ENCODE peak calls at places on chromosomes 2 and 18, in four cellular contexts. D is Panc1, H is neural progenitor cell, Q is GM12864. X is an unnamed sample.

GRCh38 chr2:54872783-54873182 is 149.3 kb downstream of the EML6 start:
- DNase-seq in D (no peak), H (no peak), Q (no peak), X (no peak)

GRCh38 chr2:19890104-19890503 is 11.7 kb downstream of the TTC32 start:
- DNase-seq in D (no peak), H (peak; percentile 28), Q (no peak), X (no peak)

GRCh38 chr2:29000481-29000880 is 19.4 kb downstream of the TOGARAM2 start:
- DNase-seq in D (no peak), H (no peak), Q (peak; percentile 43), X (no peak)

GRCh38 chr2:111623380-111623779 is 260.6 kb downstream of the ANAPC1 start:
- DNase-seq in D (no peak), H (no peak), Q (no peak), X (no peak)

GRCh38 chr2:112784199-112785189 is at the start of gene IL1A:
- DNase-seq in D (no peak), H (peak; percentile 86), Q (no peak), X (no peak)

GRCh38 chr2:215830313-215830712 is 183.0 kb downstream of the MREG start:
- DNase-seq in D (no peak), H (no peak), Q (no peak), X (no peak)

GRCh38 chr2:176527141-176527901 is 258.1 kb downstream of the MTX2 start:
- DNase-seq in D (no peak), H (no peak), Q (no peak), X (no peak)

GRCh38 chr18:76494541-76495403 is at the start of gene ZNF516:
- DNase-seq in D (no peak), H (peak; percentile 87), Q (no peak), X (no peak)

GRCh38 chr2:31197669-31198068 is 19.6 kb downstream of the CAPN14 start:
- DNase-seq in D (no peak), H (no peak), Q (no peak), X (no peak)

GRCh38 chr2:24181849-24182248 is 7.0 kb downstream of the FAM228A start:
- DNase-seq in D (no peak), H (peak; percentile 23), Q (no peak), X (no peak)

GRCh38 chr2:163595033-163595432 is 140.8 kb downstream of the FIGN start:
- DNase-seq in D (no peak), H (no peak), Q (no peak), X (no peak)

GRCh38 chr18:48348739-48349138 is 60.4 kb downstream of the ZBTB7C start:
- DNase-seq in D (no peak), H (no peak), Q (no peak), X (no peak)

GRCh38 chr2:232538671-232539070 is 821 bp upstream of the CHRNG start:
- DNase-seq in D (no peak), H (no peak), Q (no peak), X (peak; percentile 44)

GRCh38 chr2:134515137-134515536 is 203.7 kb downstream of the TMEM163 start:
- DNase-seq in D (no peak), H (no peak), Q (no peak), X (no peak)

GRCh38 chr2:106285237-106285829 is 91.2 kb upstream of the UXS1 start:
- DNase-seq in D (no peak), H (no peak), Q (no peak), X (no peak)

GRCh38 chr2:102099536-102100293 is 42.8 kb upstream of the IL1R1 start:
- DNase-seq in D (no peak), H (no peak), Q (no peak), X (no peak)

GRCh38 chr2:288743-289361 is 961 bp upstream of the ALKAL2 start:
- DNase-seq in D (no peak), H (peak; percentile 23), Q (no peak), X (no peak)

GRCh38 chr2:203689424-203690109 is 16.9 kb upstream of the CD28 start:
- DNase-seq in D (no peak), H (no peak), Q (no peak), X (no peak)

DNA sequence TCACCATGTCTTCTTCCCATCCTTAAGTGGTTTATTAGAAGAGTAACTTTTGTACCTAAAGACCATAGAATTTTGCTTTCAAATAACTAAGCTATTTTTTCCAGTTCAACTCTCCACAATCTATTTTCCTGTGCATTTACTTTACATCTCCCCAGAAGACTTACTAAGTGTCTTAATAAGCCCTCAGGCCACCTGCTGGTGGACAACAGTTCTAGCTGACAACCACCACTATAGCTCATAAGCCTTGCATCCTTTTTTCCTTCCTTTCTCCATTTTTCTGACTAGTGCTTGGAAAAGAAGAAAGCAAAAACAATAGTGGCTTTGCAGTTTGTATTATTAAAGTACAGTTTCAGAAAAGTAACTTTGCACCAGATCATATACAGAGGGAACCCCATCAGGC is 149.5 kb upstream of the TMEM200C start:
- DNase-seq in D (no peak), H (no peak), Q (no peak), X (no peak)
- TF ChIP-seq CTCF in D (no peak), H (peak; percentile 33), Q (peak; percentile 28), X (peak; percentile 55)

DNA sequence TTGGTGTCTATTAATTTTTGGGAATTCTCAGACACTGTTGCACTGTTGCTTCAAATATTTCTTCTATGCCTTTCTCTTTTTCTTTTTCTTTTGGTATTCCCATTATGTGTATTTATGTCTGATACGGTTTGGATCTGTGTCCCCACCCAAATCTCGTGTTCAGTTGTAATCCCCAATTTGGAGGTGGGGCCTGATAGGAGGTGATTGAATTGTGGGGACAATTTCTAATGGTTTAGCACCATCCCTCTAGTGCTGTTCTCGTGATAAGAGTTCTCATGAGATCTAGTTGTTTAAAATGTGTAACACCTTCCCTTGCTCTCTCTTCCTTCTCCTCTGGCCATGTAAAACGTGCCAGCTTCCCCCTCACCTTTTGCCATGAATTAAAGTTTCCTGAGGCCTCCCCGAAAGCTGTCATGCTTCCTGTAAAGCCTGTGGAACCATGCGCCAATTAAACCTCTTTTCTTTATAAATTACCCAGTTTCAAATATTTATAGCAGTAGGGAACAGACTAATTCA is 26.8 kb downstream of the EHBP1 start:
- DNase-seq in D (no peak), H (no peak), Q (no peak), X (no peak)
- TF ChIP-seq CTCF in D (no peak), H (no peak), Q (no peak), X (no peak)

DNA sequence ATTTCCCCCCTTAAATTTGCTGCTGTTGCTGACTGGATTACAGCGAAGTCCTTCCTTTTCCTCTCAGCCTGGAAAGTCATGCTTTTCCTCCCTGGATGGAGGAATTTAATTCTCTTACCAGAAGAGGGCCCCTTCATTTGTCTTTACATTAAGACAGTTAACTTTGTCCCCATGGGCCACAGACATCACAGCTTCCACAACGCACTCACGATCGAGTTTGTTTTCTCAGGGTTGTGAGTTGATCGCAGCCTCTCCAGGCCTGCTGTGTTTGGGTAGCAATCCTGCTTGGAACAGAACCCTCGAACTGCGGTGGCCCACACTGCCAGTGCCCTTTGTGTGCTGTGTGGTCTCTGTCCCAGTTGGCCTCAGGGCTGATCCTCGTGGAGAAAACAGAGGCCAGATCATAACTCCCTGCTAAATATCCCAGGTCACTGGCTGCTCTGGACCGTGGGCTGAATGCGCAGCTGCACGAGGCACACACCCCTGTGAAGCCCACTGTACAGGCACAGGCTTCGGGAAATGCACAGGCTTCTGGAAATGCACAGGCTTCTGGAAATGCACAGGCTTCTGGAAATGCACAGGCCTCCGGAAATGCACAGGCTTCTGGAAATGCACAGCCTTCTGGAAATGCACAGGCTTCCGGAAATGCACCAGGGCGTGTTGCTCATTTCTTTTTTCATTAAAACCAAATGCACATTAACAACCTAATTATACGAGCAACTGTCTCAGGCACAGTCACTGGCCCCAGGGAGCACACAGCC is 2.2 kb upstream of the PDIA6 start:
- DNase-seq in D (no peak), H (peak; percentile 46), Q (no peak), X (peak; percentile 51)
- TF ChIP-seq CTCF in D (peak; percentile 58), H (peak; percentile 24), Q (no peak), X (no peak)

DNA sequence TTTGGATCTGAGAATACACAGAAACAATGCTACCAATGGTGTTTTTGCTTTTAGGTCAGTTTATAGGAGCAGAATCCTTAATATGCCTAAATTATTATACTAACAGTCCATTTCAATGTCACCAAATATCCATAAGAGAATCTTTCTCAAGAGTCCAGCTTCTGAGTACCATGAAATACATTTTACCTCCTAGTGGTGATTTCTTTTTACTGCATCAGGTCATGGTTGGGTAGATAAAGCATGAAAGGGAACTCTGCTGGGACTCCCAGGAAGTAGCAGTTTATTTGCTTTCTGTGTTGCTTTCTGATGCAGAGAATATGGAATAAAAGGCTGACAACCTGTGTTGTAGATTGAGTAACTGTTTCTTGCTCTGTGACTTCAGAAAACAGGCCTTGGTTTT is 115.6 kb downstream of the PPP1R1C start:
- DNase-seq in D (no peak), H (no peak), Q (no peak), X (no peak)
- TF ChIP-seq CTCF in D (peak; percentile 16), H (peak; percentile 43), Q (peak; percentile 35), X (peak; percentile 42)

GRCh38 chr18:69590150-69590549 is 189.5 kb downstream of the DOK6 start:
- DNase-seq in D (no peak), H (no peak), Q (no peak), X (no peak)

GRCh38 chr18:69586581-69586980 is 185.9 kb downstream of the DOK6 start:
- DNase-seq in D (no peak), H (no peak), Q (no peak), X (no peak)

GRCh38 chr18:69585696-69586095 is 185.0 kb downstream of the DOK6 start:
- DNase-seq in D (no peak), H (no peak), Q (no peak), X (no peak)

GRCh38 chr18:69584429-69584828 is 183.7 kb downstream of the DOK6 start:
- DNase-seq in D (no peak), H (no peak), Q (no peak), X (no peak)

DNA sequence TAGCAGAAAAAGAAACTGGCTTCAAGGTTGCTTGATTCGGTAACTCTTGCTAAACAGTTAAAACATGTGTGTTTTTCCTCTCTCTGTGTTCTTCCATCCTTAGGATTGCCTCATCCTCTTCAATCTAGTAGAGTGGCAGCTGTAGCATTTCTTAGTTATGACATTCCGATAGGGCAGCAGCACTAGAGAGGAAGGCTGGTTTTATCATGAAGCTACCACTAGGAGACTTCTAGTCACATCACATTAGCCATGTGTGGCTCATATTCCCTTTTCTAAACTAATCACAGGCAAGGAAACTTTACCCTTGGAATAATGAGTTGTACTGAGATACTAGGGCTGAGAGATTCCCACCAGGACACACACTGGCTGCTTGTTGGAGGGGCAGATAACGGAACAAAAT is 187.6 kb downstream of the DOK6 start:
- DNase-seq in D (no peak), H (no peak), Q (no peak), X (no peak)
- TF ChIP-seq CTCF in D (no peak), H (peak; percentile 20), Q (no peak), X (no peak)

GRCh38 chr2:50402654-50402960 is 629.3 kb downstream of the NRXN1 start:
- DNase-seq in D (no peak), H (no peak), Q (no peak), X (no peak)
- TF ChIP-seq CTCF in D (peak; percentile 57), H (no peak), Q (no peak), X (no peak)